ENCODE peak calls at places on chromosome 5, in five cellular contexts. I, J, L, G and N are unnamed samples.

GRCh38 chr5:121974261-121974660 is 12.5 kb downstream of the SRFBP1 start:
- DNase-seq in I (no peak), J (no peak), L (no peak), G (no peak), N (peak; percentile 16)

GRCh38 chr5:133274597-133274935 is 222.8 kb downstream of the HSPA4 start:
- DNase-seq in I (no peak), J (peak; percentile 1), L (no peak), G (no peak), N (no peak)

GRCh38 chr5:378976-379742 is 57.6 kb downstream of the AHRR start:
- DNase-seq in I (no peak), J (no peak), L (no peak), G (peak; percentile 35), N (no peak)

GRCh38 chr5:134552301-134552700 is 26.8 kb downstream of the JADE2 start:
- DNase-seq in I (no peak), J (no peak), L (no peak), G (peak; percentile 93), N (peak; percentile 83)

GRCh38 chr5:138466058-138466899 is 1.0 kb downstream of the EGR1 start:
- DNase-seq in I (peak; percentile 45), J (no peak), L (no peak), G (no peak), N (no peak)

GRCh38 chr5:56097055-56097454 is 102.3 kb upstream of the IL6ST start:
- DNase-seq in I (no peak), J (no peak), L (no peak), G (no peak), N (no peak)

GRCh38 chr5:95996904-95997751 is 35.5 kb upstream of the ELL2 start:
- DNase-seq in I (no peak), J (no peak), L (no peak), G (no peak), N (no peak)

GRCh38 chr5:72195581-72195980 is 88.3 kb downstream of the MAP1B start:
- DNase-seq in I (no peak), J (no peak), L (no peak), G (no peak), N (no peak)

GRCh38 chr5:83827111-83827541 is 106.5 kb upstream of the HAPLN1 start:
- DNase-seq in I (no peak), J (no peak), L (no peak), G (no peak), N (peak; percentile 3)

GRCh38 chr5:52915176-52915875 is 73.8 kb upstream of the ITGA2 start:
- DNase-seq in I (peak; percentile 37), J (peak; percentile 0), L (no peak), G (peak; percentile 61), N (peak; percentile 26)

GRCh38 chr5:6732634-6733410 is 19.6 kb downstream of the TENT4A start:
- DNase-seq in I (no peak), J (no peak), L (no peak), G (peak; percentile 18), N (peak; percentile 48)

GRCh38 chr5:122835681-122836080 is 9.7 kb upstream of the SNX24 start:
- DNase-seq in I (no peak), J (no peak), L (no peak), G (no peak), N (peak; percentile 20)

GRCh38 chr5:69049151-69049550 is 44.7 kb upstream of the SLC30A5 start:
- DNase-seq in I (no peak), J (no peak), L (no peak), G (no peak), N (no peak)

GRCh38 chr5:111973946-111974345 is 217.0 kb upstream of the NREP start:
- DNase-seq in I (no peak), J (no peak), L (no peak), G (peak; percentile 28), N (no peak)